ENCODE peak calls at places on chromosomes 2 and 18, in seven cellular contexts. E is GM12892, P is breast epithelium, L is stomach, R is A549, X is thyroid gland, U is lower leg skin. B is an unnamed sample.

GRCh38 chr2:68292108-68292710 is 27.5 kb downstream of the CNRIP1 start:
- DNase-seq in E (no peak), P (no peak), L (no peak), R (peak), X (no peak), U (no peak), B (no peak)

GRCh38 chr2:25558262-25558661 is 115.1 kb downstream of the DTNB start:
- DNase-seq in E (peak), P (no peak), L (no peak), R (no peak), X (no peak), U (no peak), B (no peak)

GRCh38 chr2:230205721-230206120 is 14.1 kb downstream of the SP110 start:
- DNase-seq in E (no peak), P (no peak), L (no peak), R (no peak), X (no peak), U (no peak), B (no peak)

GRCh38 chr2:60948926-60949579 is 67.7 kb downstream of the REL start:
- DNase-seq in E (no peak), P (no peak), L (no peak), R (no peak), X (no peak), U (no peak), B (no peak)

GRCh38 chr2:152025678-152026287 is 73.1 kb downstream of the CACNB4 start:
- DNase-seq in E (peak), P (peak), L (peak), R (peak), X (peak), U (peak), B (peak)

GRCh38 chr2:131014141-131014540 is 79.1 kb downstream of the FAM168B start:
- DNase-seq in E (no peak), P (no peak), L (no peak), R (no peak), X (no peak), U (no peak), B (no peak)

GRCh38 chr2:241702405-241703127 is 727 bp downstream of the ING5 start:
- DNase-seq in E (peak), P (peak), L (peak), R (peak), X (peak), U (peak), B (peak)

GRCh38 chr2:239864247-239865058 is 160.7 kb downstream of the NDUFA10 start:
- DNase-seq in E (no peak), P (no peak), L (no peak), R (no peak), X (no peak), U (peak), B (peak)

GRCh38 chr18:73782405-73782804 is 365.2 kb downstream of the FBXO15 start:
- DNase-seq in E (no peak), P (no peak), L (no peak), R (no peak), X (no peak), U (no peak), B (no peak)

GRCh38 chr2:79771530-79771929 is 258.7 kb downstream of the CTNNA2 start:
- DNase-seq in E (no peak), P (no peak), L (no peak), R (no peak), X (no peak), U (no peak), B (no peak)

GRCh38 chr2:239370876-239371725 is 29.7 kb downstream of the HDAC4 start:
- DNase-seq in E (no peak), P (peak), L (no peak), R (no peak), X (no peak), U (peak), B (no peak)

GRCh38 chr2:171598713-171599319 is 76.5 kb downstream of the CYBRD1 start:
- DNase-seq in E (peak), P (no peak), L (peak), R (peak), X (peak), U (no peak), B (peak)

GRCh38 chr2:10522726-10523405 is 74.7 kb upstream of the ODC1 start:
- DNase-seq in E (no peak), P (peak), L (no peak), R (no peak), X (no peak), U (peak), B (no peak)

GRCh38 chr18:48326901-48327675 is 82.1 kb downstream of the ZBTB7C start:
- DNase-seq in E (no peak), P (no peak), L (no peak), R (no peak), X (no peak), U (no peak), B (no peak)

GRCh38 chr2:212791579-212791978 is 253.0 kb upstream of the ERBB4 start:
- DNase-seq in E (no peak), P (no peak), L (no peak), R (no peak), X (no peak), U (no peak), B (no peak)

GRCh38 chr2:229712125-229712524 is 2.2 kb downstream of the DNER start:
- DNase-seq in E (no peak), P (no peak), L (no peak), R (peak), X (no peak), U (no peak), B (no peak)

GRCh38 chr2:177799531-177799930 is 273.0 kb downstream of the PDE11A start:
- DNase-seq in E (no peak), P (no peak), L (no peak), R (peak), X (peak), U (no peak), B (no peak)

GRCh38 chr2:88599527-88599926 is 27.7 kb downstream of the EIF2AK3 start:
- DNase-seq in E (no peak), P (no peak), L (no peak), R (no peak), X (no peak), U (no peak), B (no peak)

GRCh38 chr18:13231151-13231550 is 12.6 kb downstream of the LDLRAD4 start:
- DNase-seq in E (no peak), P (no peak), L (no peak), R (no peak), X (no peak), U (peak), B (no peak)

GRCh38 chr2:226893206-226893605 is 57.4 kb downstream of the RHBDD1 start:
- DNase-seq in E (no peak), P (no peak), L (no peak), R (no peak), X (no peak), U (no peak), B (no peak)

GRCh38 chr2:98793275-98793674 is 62.3 kb upstream of the MGAT4A start:
- DNase-seq in E (no peak), P (no peak), L (no peak), R (no peak), X (no peak), U (no peak), B (no peak)

GRCh38 chr2:112920923-112921532 is 10.1 kb downstream of the IL37 start:
- DNase-seq in E (no peak), P (no peak), L (no peak), R (peak), X (no peak), U (no peak), B (peak)

GRCh38 chr18:8140841-8141501 is 468.3 kb upstream of the RAB12 start:
- DNase-seq in E (no peak), P (no peak), L (no peak), R (peak), X (no peak), U (no peak), B (no peak)

GRCh38 chr2:54067851-54068375 is 47.5 kb upstream of the ACYP2 start:
- DNase-seq in E (no peak), P (no peak), L (peak), R (no peak), X (no peak), U (no peak), B (no peak)

GRCh38 chr2:18987592-18988073 is 370.8 kb downstream of the OSR1 start:
- DNase-seq in E (no peak), P (peak), L (peak), R (peak), X (peak), U (peak), B (peak)

GRCh38 chr2:129883121-129883520 is 96.3 kb upstream of the RAB6C start:
- DNase-seq in E (no peak), P (no peak), L (peak), R (no peak), X (no peak), U (no peak), B (no peak)

GRCh38 chr2:178074123-178075005 is 1.8 kb upstream of the PDE11A start:
- DNase-seq in E (no peak), P (no peak), L (no peak), R (peak), X (no peak), U (no peak), B (no peak)

GRCh38 chr2:152580722-152581121 is 136.5 kb downstream of the PRPF40A start:
- DNase-seq in E (no peak), P (no peak), L (no peak), R (no peak), X (peak), U (no peak), B (peak)

GRCh38 chr2:218894168-218895157 is 13.8 kb downstream of the WNT10A start:
- DNase-seq in E (no peak), P (no peak), L (no peak), R (no peak), X (no peak), U (peak), B (no peak)

GRCh38 chr2:134122610-134123009 is 131.3 kb upstream of the MGAT5 start:
- DNase-seq in E (no peak), P (no peak), L (no peak), R (no peak), X (no peak), U (no peak), B (no peak)

GRCh38 chr2:58483307-58483706 is 242.2 kb upstream of the FANCL start:
- DNase-seq in E (no peak), P (no peak), L (no peak), R (no peak), X (no peak), U (no peak), B (no peak)

GRCh38 chr18:62018034-62018760 is 125.4 kb upstream of the RNF152 start:
- DNase-seq in E (no peak), P (no peak), L (no peak), R (no peak), X (peak), U (peak), B (no peak)

GRCh38 chr2:51344886-51345285 is 313.0 kb upstream of the NRXN1 start:
- DNase-seq in E (no peak), P (no peak), L (no peak), R (no peak), X (no peak), U (no peak), B (no peak)

GRCh38 chr2:33502025-33502424 is 25.6 kb downstream of the RASGRP3 start:
- DNase-seq in E (no peak), P (no peak), L (no peak), R (no peak), X (no peak), U (no peak), B (no peak)

GRCh38 chr18:34222025-34222395 is 2.7 kb downstream of the NOL4 start:
- DNase-seq in E (no peak), P (no peak), L (no peak), R (no peak), X (peak), U (peak), B (no peak)

GRCh38 chr2:61620244-61621159 is 82.3 kb upstream of the XPO1 start:
- DNase-seq in E (no peak), P (no peak), L (no peak), R (peak), X (no peak), U (peak), B (no peak)

GRCh38 chr2:217715484-217715883 is 287.3 kb downstream of the TNS1 start:
- DNase-seq in E (no peak), P (no peak), L (no peak), R (no peak), X (no peak), U (no peak), B (no peak)

GRCh38 chr2:100008960-100009359 is 133.4 kb downstream of the AFF3 start:
- DNase-seq in E (no peak), P (no peak), L (no peak), R (no peak), X (no peak), U (no peak), B (peak)

GRCh38 chr2:46942143-46942526 is 26.5 kb upstream of the MCFD2 start:
- DNase-seq in E (peak), P (no peak), L (peak), R (no peak), X (peak), U (peak), B (no peak)

GRCh38 chr18:77054606-77055428 is 77.8 kb downstream of the MBP start:
- DNase-seq in E (peak), P (no peak), L (peak), R (peak), X (peak), U (peak), B (no peak)

GRCh38 chr18:77055429-77056310 is 76.9 kb downstream of the MBP start:
- DNase-seq in E (no peak), P (no peak), L (peak), R (no peak), X (no peak), U (peak), B (no peak)

GRCh38 chr18:77052656-77053309 is 79.8 kb downstream of the MBP start:
- DNase-seq in E (no peak), P (no peak), L (no peak), R (no peak), X (no peak), U (peak), B (no peak)

GRCh38 chr18:77053616-77054287 is 78.8 kb downstream of the MBP start:
- DNase-seq in E (no peak), P (no peak), L (no peak), R (no peak), X (no peak), U (peak), B (no peak)

DNA sequence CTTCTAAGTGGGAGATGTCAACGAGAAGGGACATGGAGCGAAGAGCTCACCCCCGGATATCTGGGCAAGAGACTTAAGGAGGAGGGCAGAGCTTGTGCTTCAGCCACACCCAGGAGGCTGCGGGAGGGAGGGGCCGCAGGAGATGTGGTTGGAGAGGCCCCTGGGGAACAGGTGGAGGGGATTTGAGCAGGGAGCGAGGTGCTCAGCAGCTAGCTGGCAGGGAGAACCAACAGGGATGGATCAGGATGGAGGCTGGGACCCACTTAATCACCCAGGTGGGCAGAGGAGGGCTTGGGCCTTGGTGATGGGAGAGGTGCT is 78.3 kb downstream of the MBP start:
- DNase-seq in E (no peak), P (no peak), L (no peak), R (no peak), X (no peak), U (peak), B (no peak)
- TF ChIP-seq POLR2A in E (no peak), P (no peak), L (no peak), R (no peak), X (no peak), U (no peak), B (no peak)

DNA sequence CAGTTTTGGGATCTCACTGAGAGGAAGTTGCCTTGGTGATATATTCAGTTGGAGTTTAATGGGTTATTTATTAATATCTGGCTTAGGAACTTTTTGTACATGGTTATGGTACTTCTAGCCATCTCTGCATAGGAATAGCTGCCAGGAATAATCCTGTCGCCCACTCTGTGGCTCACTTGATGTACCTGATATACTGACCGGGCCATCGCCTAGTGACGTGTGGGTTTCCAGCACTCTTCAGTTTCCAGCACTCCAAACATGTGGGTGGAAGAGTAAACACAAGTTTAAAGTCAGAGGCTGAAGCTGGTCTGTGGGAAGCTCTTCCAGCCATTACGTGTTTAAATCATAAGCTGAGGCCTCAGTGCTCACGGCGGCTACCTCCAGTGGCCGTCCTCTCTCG is 44.3 kb upstream of the AGAP1 start:
- DNase-seq in E (no peak), P (no peak), L (no peak), R (no peak), X (peak), U (no peak), B (no peak)
- TF ChIP-seq POLR2A in E (no peak), P (no peak), L (no peak), R (no peak), X (no peak), U (no peak), B (no peak)

DNA sequence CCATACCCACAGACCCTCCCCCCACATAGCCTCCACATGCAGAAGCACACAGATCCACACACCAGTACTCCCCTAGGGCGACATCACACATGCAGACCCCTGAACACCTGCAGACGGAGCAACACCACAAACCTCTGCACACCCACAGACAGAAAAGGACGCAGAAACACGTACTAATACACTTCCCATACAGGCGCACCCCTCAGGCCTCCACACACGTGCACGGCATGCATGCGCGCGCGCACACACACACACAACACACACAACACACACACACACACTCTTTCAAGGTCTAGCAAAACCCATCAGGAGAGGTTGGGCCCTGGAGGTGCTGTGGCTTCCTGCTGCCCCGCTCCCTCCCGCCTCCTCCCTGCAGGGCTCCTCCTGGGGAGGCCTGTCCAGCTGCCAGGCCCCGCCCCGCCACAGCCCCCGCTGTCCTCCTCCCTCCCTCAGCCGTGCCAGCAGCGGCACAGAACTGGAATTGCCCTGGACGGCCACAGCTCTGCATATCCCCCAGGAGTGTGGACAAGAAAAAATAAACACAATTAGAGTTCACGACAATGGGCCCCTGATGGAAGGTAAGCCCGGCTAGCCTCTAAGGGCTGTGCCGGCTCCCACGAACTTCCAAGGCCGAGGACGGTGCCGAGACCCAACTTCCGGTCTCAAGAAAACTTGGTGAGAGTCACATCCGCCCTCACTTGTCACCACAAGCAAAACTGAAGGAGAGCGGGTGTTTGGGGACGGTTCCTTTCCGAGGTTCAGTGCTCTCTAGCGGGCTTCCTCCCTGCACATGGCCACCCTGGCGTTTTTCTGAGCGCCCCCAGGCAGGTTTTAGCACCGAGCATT is 6.8 kb downstream of the ZFP36L2 start:
- DNase-seq in E (peak), P (peak), L (peak), R (peak), X (peak), U (peak), B (peak)
- TF ChIP-seq POLR2A in E (peak), P (no peak), L (no peak), R (peak), X (peak), U (no peak), B (no peak)

DNA sequence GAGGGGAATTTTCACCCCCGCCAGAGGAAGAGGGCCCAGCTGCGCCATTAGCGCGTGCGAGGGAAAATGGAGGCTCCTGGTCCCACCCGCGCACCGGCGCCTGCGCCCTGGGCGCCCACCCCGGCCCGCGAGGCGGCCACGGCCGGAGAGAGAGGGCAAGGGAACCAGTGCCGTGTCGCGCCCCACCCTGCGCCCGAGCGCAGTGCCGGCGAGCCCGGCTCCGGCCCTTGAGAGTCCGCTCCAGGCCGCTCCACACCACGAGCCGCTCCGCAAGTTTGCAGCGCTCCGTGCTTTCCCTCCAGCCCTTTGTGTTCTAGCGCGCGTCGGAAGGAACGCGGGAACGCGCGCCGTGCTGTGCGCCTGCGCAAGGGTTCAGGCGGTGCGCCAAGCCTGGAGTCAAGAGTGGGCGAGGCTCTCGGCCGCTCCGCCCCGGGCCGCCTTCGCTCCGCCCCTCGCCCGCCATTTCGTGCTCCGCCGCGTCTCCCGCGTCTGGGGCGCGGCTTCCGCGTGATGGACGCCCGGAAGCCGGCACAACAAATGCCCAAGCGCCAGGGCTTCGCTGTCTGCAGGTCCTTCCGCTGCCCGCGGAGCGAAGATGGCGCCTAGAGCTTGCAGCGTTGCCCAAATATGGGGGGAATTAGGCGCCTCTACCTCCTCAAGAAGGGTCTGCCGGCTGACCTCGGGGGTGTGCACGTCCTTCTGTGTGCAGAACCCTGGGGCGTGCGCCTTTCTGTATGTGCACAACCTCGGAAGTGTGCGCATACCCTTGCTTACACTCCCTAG is 46.1 kb upstream of the PTMA start:
- DNase-seq in E (peak), P (peak), L (peak), R (peak), X (peak), U (peak), B (peak)
- TF ChIP-seq POLR2A in E (peak), P (no peak), L (no peak), R (peak), X (peak), U (no peak), B (peak)

GRCh38 chr2:237588044-237588696 is 2.4 kb downstream of the RAB17 start:
- DNase-seq in E (no peak), P (no peak), L (no peak), R (no peak), X (no peak), U (no peak), B (no peak)

GRCh38 chr2:237591379-237591881 is 896 bp upstream of the RAB17 start:
- DNase-seq in E (no peak), P (no peak), L (no peak), R (no peak), X (peak), U (no peak), B (no peak)

GRCh38 chr2:237592425-237592980 is 2.0 kb upstream of the RAB17 start:
- DNase-seq in E (no peak), P (no peak), L (no peak), R (no peak), X (no peak), U (no peak), B (no peak)

GRCh38 chr2:237591021-237591370 is 462 bp upstream of the RAB17 start:
- DNase-seq in E (no peak), P (peak), L (peak), R (no peak), X (peak), U (no peak), B (no peak)

GRCh38 chr2:237590272-237591020 is at the start of gene RAB17:
- DNase-seq in E (no peak), P (no peak), L (peak), R (peak), X (peak), U (no peak), B (no peak)
- TF ChIP-seq POLR2A in E (no peak), P (no peak), L (no peak), R (no peak), X (peak), U (no peak), B (no peak)